ENCODE peak calls at places on chromosomes 11 and 22, in seven cellular contexts. V is GM23338, I is GM20000, W is fibroblast of the aortic adventitia, P is esophagus squamous epithelium, Y is epithelial cell of esophagus, E is fibroblast of villous mesenchyme. D is an unnamed sample.

GRCh38 chr11:104892723-104893511 is 5.3 kb downstream of the CASP12 start:
- DNase-seq in V (no peak), I (no peak), W (peak), P (no peak), Y (no peak), E (peak), D (no peak)

GRCh38 chr11:88478136-88478785 is 140.7 kb upstream of the CTSC start:
- DNase-seq in V (no peak), I (no peak), W (no peak), P (no peak), Y (no peak), E (no peak), D (no peak)

GRCh38 chr11:105282658-105283057 is 143.1 kb upstream of the CARD18 start:
- DNase-seq in V (no peak), I (no peak), W (peak), P (no peak), Y (no peak), E (peak), D (no peak)

GRCh38 chr22:48889209-48889830 is 938.4 kb downstream of the BRD1 start:
- DNase-seq in V (no peak), I (no peak), W (no peak), P (no peak), Y (no peak), E (no peak), D (no peak)

GRCh38 chr11:9716275-9717039 is 52.6 kb downstream of the SWAP70 start:
- DNase-seq in V (no peak), I (peak), W (peak), P (no peak), Y (peak), E (peak), D (peak)

GRCh38 chr11:120352405-120352804 is 16.2 kb downstream of the ARHGEF12 start:
- DNase-seq in V (no peak), I (no peak), W (no peak), P (no peak), Y (no peak), E (peak), D (no peak)

GRCh38 chr22:50676211-50676636 is 3.6 kb downstream of the SHANK3 start:
- DNase-seq in V (no peak), I (no peak), W (no peak), P (no peak), Y (no peak), E (no peak), D (peak)

GRCh38 chr11:456533-456932 is 6.5 kb downstream of the PTDSS2 start:
- DNase-seq in V (no peak), I (peak), W (no peak), P (no peak), Y (no peak), E (no peak), D (no peak)

GRCh38 chr11:64490562-64491216 is 100.3 kb upstream of the SLC22A12 start:
- DNase-seq in V (no peak), I (no peak), W (no peak), P (no peak), Y (no peak), E (no peak), D (no peak)

GRCh38 chr22:38452373-38453064 is 2.5 kb downstream of the KCNJ4 start:
- DNase-seq in V (peak), I (no peak), W (peak), P (no peak), Y (peak), E (no peak), D (no peak)

GRCh38 chr11:110000045-110000502 is 93.1 kb upstream of the ZC3H12C start:
- DNase-seq in V (no peak), I (peak), W (peak), P (no peak), Y (peak), E (peak), D (no peak)

GRCh38 chr11:126277780-126278179 is 5.1 kb upstream of the TIRAP start:
- DNase-seq in V (no peak), I (no peak), W (no peak), P (no peak), Y (no peak), E (no peak), D (no peak)

GRCh38 chr22:19821523-19822300 is 33.0 kb downstream of the GNB1L start:
- DNase-seq in V (no peak), I (no peak), W (no peak), P (no peak), Y (no peak), E (no peak), D (no peak)

GRCh38 chr11:113896156-113896879 is 8.3 kb upstream of the HTR3B start:
- DNase-seq in V (peak), I (peak), W (peak), P (no peak), Y (peak), E (peak), D (peak)

DNA sequence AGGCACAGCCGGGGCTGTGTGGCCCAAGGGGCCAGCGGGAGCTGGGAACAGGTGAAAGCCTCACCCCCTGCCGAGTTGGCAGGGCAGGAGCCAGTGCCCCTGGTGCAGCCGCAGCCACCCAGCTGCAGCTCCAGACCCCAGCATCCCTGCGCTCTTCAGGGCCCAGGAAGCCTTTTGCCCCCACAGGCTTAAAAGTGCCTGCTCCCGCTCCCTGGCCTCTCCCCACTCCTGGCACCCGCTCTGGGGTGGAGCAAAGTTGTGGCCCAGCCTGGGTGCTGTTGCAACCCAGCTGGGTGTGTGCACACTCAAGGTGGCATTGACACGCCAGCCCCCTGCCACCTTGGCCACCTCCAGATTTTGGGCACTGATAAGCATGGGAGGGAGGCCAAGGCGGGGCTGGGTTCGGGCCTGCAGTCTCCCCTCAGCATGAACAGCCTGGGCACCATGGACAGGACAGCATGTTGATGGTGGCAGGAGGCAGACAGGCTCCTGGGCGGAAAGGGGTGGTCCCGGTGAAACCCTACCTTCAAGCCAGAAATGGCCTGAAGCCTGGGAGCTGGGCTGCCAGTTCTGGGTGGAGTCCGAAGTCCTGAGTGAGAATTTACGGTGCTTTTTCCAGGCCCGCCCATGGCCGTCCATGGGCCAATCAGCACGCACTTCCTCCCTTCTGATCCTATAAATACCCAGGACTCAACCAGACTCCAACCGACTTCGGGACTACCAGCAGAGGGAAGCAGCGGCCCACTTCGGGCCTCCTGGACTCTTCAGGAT is 23.5 kb upstream of the RNASEH2C start:
- DNase-seq in V (peak), I (no peak), W (peak), P (no peak), Y (peak), E (peak), D (peak)
- TF ChIP-seq CTCF in V (peak), I (no peak), W (peak), P (no peak), Y (peak), E (peak), D (no peak)

DNA sequence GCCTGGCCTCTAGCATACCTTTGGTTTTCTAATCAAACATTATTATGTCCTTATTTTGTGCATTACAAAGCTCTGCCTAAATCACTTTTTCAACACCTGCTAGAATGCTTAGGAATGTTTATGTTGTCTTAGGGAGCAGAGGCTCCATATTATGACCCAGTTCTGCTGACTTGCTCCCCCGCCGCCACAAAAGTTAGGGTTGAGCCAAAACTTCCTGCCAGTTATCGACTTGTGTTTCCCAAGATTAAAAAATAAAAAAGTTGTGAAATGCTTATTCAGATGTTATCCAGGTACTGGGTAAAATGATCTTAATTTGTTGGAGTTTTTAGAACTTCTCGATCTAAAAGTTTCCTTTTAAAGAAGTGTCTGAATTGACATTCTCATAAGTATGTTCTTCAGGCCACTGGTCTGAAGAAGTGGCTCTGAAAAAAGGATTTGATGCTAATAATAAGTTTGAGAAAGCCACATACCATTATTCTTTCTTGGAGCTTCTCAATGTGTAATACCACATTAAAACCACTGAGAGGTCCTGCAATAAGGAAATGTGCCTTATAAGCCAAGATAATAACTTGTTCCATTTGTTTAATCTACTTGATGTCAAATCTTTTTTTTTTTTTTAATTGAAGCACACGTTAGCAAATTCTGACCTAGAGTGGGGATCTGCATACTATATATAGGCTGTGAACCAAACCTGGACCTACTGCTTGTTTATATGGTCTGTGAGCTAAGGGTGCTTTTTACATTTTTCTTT is 2.2 kb downstream of the RNF185 start:
- DNase-seq in V (no peak), I (no peak), W (peak), P (no peak), Y (no peak), E (no peak), D (no peak)
- TF ChIP-seq CTCF in V (no peak), I (no peak), W (peak), P (no peak), Y (no peak), E (no peak), D (no peak)

DNA sequence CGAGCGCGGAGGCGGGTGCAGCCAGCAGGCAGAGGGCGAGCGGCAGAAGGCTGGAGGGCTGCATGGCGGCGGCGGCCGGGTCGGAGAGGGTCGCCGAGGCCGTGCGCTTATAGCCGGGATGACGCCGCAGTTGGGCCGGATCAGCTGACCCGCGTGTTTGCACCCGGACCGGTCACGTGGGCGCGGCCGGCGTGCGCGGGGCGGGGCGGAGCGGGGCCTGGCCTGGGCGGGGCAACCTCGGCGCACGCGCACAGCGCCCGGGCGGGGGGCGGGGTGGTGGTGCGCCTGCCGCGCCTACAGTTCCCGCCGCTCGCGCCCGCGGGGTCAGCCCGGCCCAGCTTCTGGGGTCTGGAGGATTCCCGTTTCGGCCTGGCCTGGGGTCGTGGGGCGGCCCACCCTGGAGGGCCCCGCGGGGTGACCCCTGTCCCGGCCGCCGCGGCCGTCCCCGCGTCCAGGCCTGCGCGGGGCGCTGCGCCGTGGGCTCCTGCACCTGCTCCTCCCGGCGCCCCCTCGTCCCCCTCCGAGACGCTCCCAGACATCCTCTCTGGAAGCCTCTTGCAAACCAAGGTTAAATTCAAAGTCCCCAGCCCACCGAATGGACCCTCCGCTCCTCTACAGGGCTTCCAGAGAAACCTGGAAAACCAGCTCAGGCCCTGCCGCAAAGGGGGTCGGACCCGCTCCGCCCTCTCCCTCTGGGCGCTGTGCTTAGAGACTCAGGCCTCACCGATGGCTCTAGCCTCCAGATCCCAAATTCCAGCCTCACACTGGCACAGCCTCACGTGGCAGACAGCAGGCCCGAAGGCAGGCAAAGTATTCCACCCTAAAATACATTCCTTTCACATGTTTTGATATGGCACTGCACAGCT is at the start of gene CTSD:
- DNase-seq in V (peak), I (peak), W (peak), P (no peak), Y (peak), E (peak), D (peak)
- TF ChIP-seq CTCF in V (no peak), I (peak), W (peak), P (no peak), Y (no peak), E (no peak), D (no peak)

DNA sequence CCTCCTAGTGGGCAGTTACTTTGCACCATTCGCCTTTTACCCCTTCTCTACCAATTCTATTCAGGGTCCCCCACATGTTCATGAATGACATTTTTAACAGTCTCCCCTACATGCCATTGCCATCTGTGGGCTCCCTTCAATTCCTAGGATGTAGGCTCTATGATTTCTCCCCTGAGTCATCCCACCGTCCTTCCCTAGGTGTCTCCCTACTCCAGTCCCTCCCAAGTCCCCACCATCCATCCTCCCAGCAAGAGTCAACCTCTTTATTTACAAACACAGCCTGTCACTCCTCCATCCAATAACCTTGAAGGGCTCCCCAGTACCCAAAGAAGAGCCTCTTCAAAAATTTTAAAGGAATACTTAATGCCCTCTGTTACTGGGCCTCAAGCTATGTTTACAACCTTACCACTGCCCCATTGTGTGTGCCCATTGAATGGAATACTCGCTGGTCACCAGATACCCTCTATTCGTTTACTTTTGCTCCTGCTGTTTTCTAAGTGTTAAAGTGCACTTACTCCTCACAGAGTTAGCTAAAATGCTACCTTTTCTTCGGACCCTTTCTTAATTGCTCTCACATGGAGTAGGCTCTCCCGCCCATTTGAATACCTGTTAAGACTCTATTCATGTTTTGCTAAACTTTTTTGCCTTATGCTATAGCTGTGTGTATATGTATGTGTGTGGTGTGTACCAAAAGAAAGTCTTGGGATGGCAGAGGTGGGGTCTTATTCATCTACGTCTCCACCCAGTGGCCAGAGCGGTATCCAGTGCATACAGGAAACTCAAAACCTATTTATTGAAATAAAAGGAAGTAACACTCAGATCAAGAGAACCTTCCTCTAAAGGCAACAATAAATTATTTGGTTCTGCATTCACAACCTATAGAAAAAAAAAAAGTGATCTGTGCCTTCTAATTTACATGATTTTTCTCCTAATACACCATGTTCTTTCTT is 235.8 kb upstream of the CCDC90B start:
- DNase-seq in V (peak), I (no peak), W (peak), P (no peak), Y (peak), E (peak), D (no peak)
- TF ChIP-seq CTCF in V (peak), I (no peak), W (peak), P (no peak), Y (peak), E (peak), D (no peak)

DNA sequence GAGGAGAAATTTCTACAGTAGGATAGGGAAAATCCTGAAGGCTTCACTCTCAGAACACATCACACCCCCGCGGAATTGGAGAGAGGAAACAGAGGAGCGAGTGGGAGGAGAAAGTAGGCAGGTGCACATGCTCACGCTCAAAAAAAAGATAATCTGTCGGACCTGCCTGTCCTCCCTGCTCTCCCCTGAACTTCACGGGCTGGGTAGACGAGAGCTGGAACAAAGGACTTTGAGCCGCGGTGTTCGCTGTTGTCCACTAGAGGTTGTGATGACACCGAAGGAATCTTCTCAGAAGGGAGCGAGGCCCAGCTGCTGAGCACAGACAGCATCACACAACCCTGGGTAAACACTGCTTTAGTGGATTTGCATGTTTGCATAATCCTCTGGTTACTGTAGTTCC is 5.0 kb downstream of the SEZ6L start:
- DNase-seq in V (peak), I (no peak), W (no peak), P (no peak), Y (no peak), E (no peak), D (peak)
- TF ChIP-seq CTCF in V (peak), I (no peak), W (no peak), P (no peak), Y (no peak), E (no peak), D (no peak)

D was measured in testis.